ENCODE peak calls at places on chromosomes 1 and 21, in five cellular contexts. F, A, S, R and E are unnamed samples.

GRCh38 chr1:47708658-47709301 is 270.9 kb downstream of the FOXD2 start:
- DNase-seq in F (no peak), A (no peak), S (peak), R (no peak), E (no peak)

GRCh38 chr1:205568469-205569361 is 63.1 kb downstream of the ELK4 start:
- DNase-seq in F (no peak), A (no peak), S (peak), R (no peak), E (no peak)

GRCh38 chr1:197659175-197659574 is 116.1 kb downstream of the DENND1B start:
- DNase-seq in F (no peak), A (no peak), S (no peak), R (no peak), E (no peak)

GRCh38 chr21:42865361-42866160 is 13.8 kb downstream of the WDR4 start:
- DNase-seq in F (no peak), A (no peak), S (peak), R (no peak), E (no peak)

GRCh38 chr1:199151634-199152429 is 513.0 kb downstream of the PTPRC start:
- DNase-seq in F (no peak), A (no peak), S (no peak), R (no peak), E (no peak)

GRCh38 chr1:38331496-38332210 is 285.1 kb upstream of the POU3F1 start:
- DNase-seq in F (no peak), A (no peak), S (no peak), R (no peak), E (no peak)

GRCh38 chr1:160830321-160831153 is 32.1 kb downstream of the CD244 start:
- DNase-seq in F (peak), A (peak), S (peak), R (peak), E (no peak)

GRCh38 chr21:36424592-36424991 is 39.4 kb downstream of the CHAF1B start:
- DNase-seq in F (no peak), A (no peak), S (no peak), R (no peak), E (no peak)

GRCh38 chr1:90911353-90911752 is 110.5 kb downstream of the ZNF644 start:
- DNase-seq in F (no peak), A (no peak), S (no peak), R (no peak), E (no peak)

GRCh38 chr1:29633784-29634183 is 397.5 kb downstream of the PTPRU start:
- DNase-seq in F (no peak), A (no peak), S (peak), R (no peak), E (no peak)

GRCh38 chr1:184905601-184906322 is 68.5 kb downstream of the NIBAN1 start:
- DNase-seq in F (no peak), A (no peak), S (no peak), R (peak), E (no peak)

GRCh38 chr1:184992271-184992670 is 18.0 kb upstream of the NIBAN1 start:
- DNase-seq in F (no peak), A (no peak), S (no peak), R (no peak), E (no peak)

GRCh38 chr1:94125551-94126514 is 4.9 kb upstream of the ABCA4 start:
- DNase-seq in F (no peak), A (no peak), S (no peak), R (peak), E (no peak)

GRCh38 chr1:109883248-109883955 is 27.2 kb upstream of the CSF1 start:
- DNase-seq in F (no peak), A (no peak), S (no peak), R (peak), E (no peak)

GRCh38 chr1:228085287-228085926 is 2.9 kb downstream of the ARF1 start:
- DNase-seq in F (peak), A (peak), S (no peak), R (peak), E (no peak)

GRCh38 chr1:211991695-211992094 is 43.7 kb downstream of the INTS7 start:
- DNase-seq in F (no peak), A (no peak), S (no peak), R (no peak), E (no peak)

GRCh38 chr1:39852876-39853275 is 30.4 kb downstream of the TRIT1 start:
- DNase-seq in F (no peak), A (no peak), S (no peak), R (no peak), E (no peak)

GRCh38 chr1:62991152-62991551 is 207.2 kb downstream of the ATG4C start:
- DNase-seq in F (no peak), A (no peak), S (no peak), R (no peak), E (no peak)

GRCh38 chr1:33429846-33430750 is 797 bp downstream of the PHC2 start:
- DNase-seq in F (peak), A (no peak), S (no peak), R (no peak), E (no peak)

GRCh38 chr1:16677552-16678423 is 11.0 kb upstream of the RNU1-3 start:
- DNase-seq in F (peak), A (peak), S (peak), R (peak), E (peak)

GRCh38 chr1:41423511-41424191 is 60.8 kb downstream of the EDN2 start:
- DNase-seq in F (peak), A (no peak), S (peak), R (no peak), E (no peak)

GRCh38 chr1:157993179-157994080 is at the start of gene KIRREL1:
- DNase-seq in F (no peak), A (peak), S (peak), R (no peak), E (no peak)

GRCh38 chr1:91440845-91441244 is 36.2 kb upstream of the HFM1 start:
- DNase-seq in F (no peak), A (no peak), S (peak), R (peak), E (no peak)

GRCh38 chr1:197837911-197838310 is 62.6 kb upstream of the DENND1B start:
- DNase-seq in F (no peak), A (peak), S (no peak), R (peak), E (no peak)

GRCh38 chr1:113930499-113931161 is 1.5 kb downstream of the HIPK1 start:
- DNase-seq in F (peak), A (peak), S (peak), R (peak), E (no peak)

GRCh38 chr1:147853391-147853790 is 49.2 kb upstream of the GJA8 start:
- DNase-seq in F (no peak), A (peak), S (no peak), R (no peak), E (no peak)

GRCh38 chr1:180515364-180515763 is 13.0 kb upstream of the ACBD6 start:
- DNase-seq in F (no peak), A (no peak), S (no peak), R (no peak), E (no peak)

GRCh38 chr1:211632808-211633522 is 42.5 kb downstream of the NEK2 start:
- DNase-seq in F (no peak), A (peak), S (no peak), R (no peak), E (no peak)

GRCh38 chr1:206112600-206113301 is 4.4 kb downstream of the AVPR1B start:
- DNase-seq in F (no peak), A (no peak), S (no peak), R (peak), E (no peak)

GRCh38 chr1:39854738-39855137 is 28.6 kb downstream of the TRIT1 start:
- DNase-seq in F (no peak), A (no peak), S (no peak), R (no peak), E (no peak)

GRCh38 chr1:183777359-183777758 is 27.6 kb upstream of the RGL1 start:
- DNase-seq in F (no peak), A (peak), S (no peak), R (peak), E (no peak)

GRCh38 chr1:154608522-154609294 is 722 bp upstream of the ADAR start:
- DNase-seq in F (peak), A (peak), S (peak), R (peak), E (no peak)

GRCh38 chr1:155207578-155208405 is at the start of gene THBS3:
- DNase-seq in F (no peak), A (peak), S (peak), R (no peak), E (no peak)

GRCh38 chr1:119358661-119359060 is 9.9 kb upstream of the HAO2 start:
- DNase-seq in F (no peak), A (no peak), S (no peak), R (no peak), E (no peak)

GRCh38 chr1:172779501-172779900 is 120.6 kb downstream of the FASLG start:
- DNase-seq in F (no peak), A (peak), S (no peak), R (no peak), E (no peak)

GRCh38 chr1:153538315-153538821 is 2.4 kb downstream of the S100A5 start:
- DNase-seq in F (peak), A (peak), S (peak), R (peak), E (no peak)

GRCh38 chr1:105591681-105592080 is 1464.8 kb upstream of the PRMT6 start:
- DNase-seq in F (no peak), A (no peak), S (no peak), R (no peak), E (no peak)

GRCh38 chr1:232250838-232251237 is 379.1 kb downstream of the SIPA1L2 start:
- DNase-seq in F (no peak), A (no peak), S (no peak), R (no peak), E (no peak)

GRCh38 chr1:232250410-232250809 is 379.5 kb downstream of the SIPA1L2 start:
- DNase-seq in F (no peak), A (no peak), S (no peak), R (no peak), E (no peak)

GRCh38 chr1:232249335-232249734 is 380.6 kb downstream of the SIPA1L2 start:
- DNase-seq in F (no peak), A (no peak), S (no peak), R (no peak), E (no peak)

GRCh38 chr1:232249834-232250233 is 380.1 kb downstream of the SIPA1L2 start:
- DNase-seq in F (no peak), A (no peak), S (no peak), R (no peak), E (no peak)

DNA sequence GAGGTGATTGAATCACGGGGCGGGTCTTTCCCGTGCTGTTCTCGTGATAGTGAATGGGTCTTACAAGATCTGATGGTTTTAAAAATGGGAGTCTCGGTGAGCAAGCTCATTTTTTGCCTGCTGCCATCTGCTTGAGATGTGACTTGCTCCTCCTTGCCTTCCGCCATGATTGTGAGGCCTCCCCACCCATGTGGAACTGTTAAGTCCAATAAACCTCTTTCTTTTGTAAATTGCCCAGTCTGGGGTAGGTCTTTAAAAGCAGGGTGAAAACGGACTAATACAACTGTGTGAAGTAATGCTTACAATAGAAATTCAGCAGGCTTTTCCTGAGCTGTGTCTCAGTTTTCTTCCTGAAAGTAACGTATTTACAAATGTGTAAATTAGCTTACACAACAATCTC is 377.2 kb downstream of the SIPA1L2 start:
- DNase-seq in F (no peak), A (no peak), S (no peak), R (no peak), E (no peak)
- TF ChIP-seq MXI1 in F (no peak), A (no peak), S (no peak), R (no peak), E (no peak)

DNA sequence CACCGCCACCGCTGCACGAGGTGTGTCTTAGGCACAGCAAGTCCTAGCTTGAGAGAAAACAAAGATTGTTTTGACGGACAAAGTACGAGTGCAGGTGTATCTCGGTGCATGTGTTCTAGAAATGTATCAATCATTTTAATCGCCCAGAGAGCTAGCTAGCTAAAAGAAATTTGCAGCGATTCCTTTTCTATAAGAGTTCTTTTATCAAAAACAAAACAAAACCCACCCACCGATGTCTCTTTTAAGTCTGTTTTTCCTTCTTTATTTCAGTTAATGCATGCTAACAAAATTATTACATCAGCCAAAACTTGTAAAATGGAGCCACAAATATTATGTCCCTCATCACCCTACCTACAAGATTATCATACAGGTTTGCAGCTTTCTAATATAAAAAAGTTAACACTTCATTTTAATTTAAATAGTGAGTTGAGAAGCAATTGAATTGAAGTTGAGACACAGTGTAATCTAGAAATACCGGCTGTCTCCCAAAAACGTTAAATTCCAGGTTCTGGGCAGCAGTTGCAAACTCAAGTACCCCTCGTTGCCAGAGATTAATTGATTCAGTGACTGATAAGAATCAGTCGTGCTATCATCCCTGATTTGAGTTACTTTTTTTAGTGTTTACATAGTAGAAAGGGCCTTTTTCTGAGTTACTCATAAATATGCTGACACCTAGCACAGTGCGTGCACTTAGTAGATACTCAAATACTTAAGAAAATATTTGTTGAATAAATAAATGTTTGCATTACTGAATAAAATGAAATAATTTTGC is 1.5 kb upstream of the SYDE2 start:
- DNase-seq in F (no peak), A (no peak), S (no peak), R (no peak), E (no peak)
- H2AFZ ChIP-seq in F (peak), A (peak), S (no peak), R (peak), E (peak)

GRCh38 chr1:3774503-3775247 is 2.1 kb downstream of the SMIM1 start:
- DNase-seq in F (peak), A (no peak), S (peak), R (no peak), E (no peak)
- TF ChIP-seq MXI1 in F (peak), A (no peak), S (no peak), R (no peak), E (no peak)

GRCh38 chr1:53414632-53415031 is 44.6 kb upstream of the DMRTB1 start:
- DNase-seq in F (no peak), A (no peak), S (no peak), R (no peak), E (no peak)

GRCh38 chr1:53412285-53413174 is 46.7 kb upstream of the DMRTB1 start:
- DNase-seq in F (no peak), A (no peak), S (no peak), R (no peak), E (no peak)

GRCh38 chr1:53411541-53412152 is 47.6 kb upstream of the DMRTB1 start:
- DNase-seq in F (no peak), A (peak), S (no peak), R (no peak), E (no peak)

GRCh38 chr1:53415432-53415831 is 43.8 kb upstream of the DMRTB1 start:
- DNase-seq in F (no peak), A (no peak), S (no peak), R (no peak), E (no peak)

GRCh38 chr1:53413175-53414001 is 45.8 kb upstream of the DMRTB1 start:
- DNase-seq in F (no peak), A (peak), S (no peak), R (peak), E (peak)
- H2AFZ ChIP-seq in F (no peak), A (no peak), S (no peak), R (no peak), E (no peak)